ENCODE peak calls at places on chromosomes 12 and 14, in seven cellular contexts. V is fibroblast of pulmonary artery, X is iris pigment epithelial cell, L is SW480, K is T47D, G is lower lobe of right lung, Y is IMR-90. E is an unnamed sample.

GRCh38 chr12:109739747-109740693 is 26.4 kb downstream of the FAM222A start:
- DNase-seq in V (no peak), X (no peak), L (no peak), K (no peak), G (peak), Y (no peak), E (no peak)

GRCh38 chr12:79926951-79927350 is 7.9 kb downstream of the PPP1R12A start:
- DNase-seq in V (no peak), X (no peak), L (no peak), K (no peak), G (no peak), Y (no peak), E (no peak)

GRCh38 chr14:79852975-79853374 is 358.3 kb downstream of the DIO2 start:
- DNase-seq in V (no peak), X (no peak), L (no peak), K (no peak), G (no peak), Y (no peak), E (no peak)

GRCh38 chr12:51520576-51521325 is 70.3 kb upstream of the SCN8A start:
- DNase-seq in V (no peak), X (no peak), L (no peak), K (no peak), G (no peak), Y (no peak), E (no peak)

GRCh38 chr12:75922944-75923642 is 108.5 kb downstream of the PHLDA1 start:
- DNase-seq in V (no peak), X (no peak), L (no peak), K (no peak), G (no peak), Y (no peak), E (no peak)

GRCh38 chr14:102583726-102584125 is 8.7 kb upstream of the RCOR1 start:
- DNase-seq in V (no peak), X (no peak), L (no peak), K (no peak), G (peak), Y (no peak), E (no peak)

GRCh38 chr14:74984241-74985027 is 18.3 kb upstream of the EIF2B2 start:
- DNase-seq in V (no peak), X (no peak), L (no peak), K (no peak), G (no peak), Y (no peak), E (no peak)

GRCh38 chr14:81169711-81170103 is 51.1 kb downstream of the GTF2A1 start:
- DNase-seq in V (no peak), X (peak), L (no peak), K (peak), G (peak), Y (peak), E (no peak)

GRCh38 chr12:47736877-47737676 is 11.8 kb upstream of the ENDOU start:
- DNase-seq in V (peak), X (peak), L (no peak), K (no peak), G (peak), Y (peak), E (no peak)

GRCh38 chr12:4441355-4442330 is 4.0 kb downstream of the FGF6 start:
- DNase-seq in V (no peak), X (no peak), L (no peak), K (no peak), G (no peak), Y (no peak), E (no peak)

GRCh38 chr14:92472860-92473259 is 40.7 kb upstream of the RIN3 start:
- DNase-seq in V (no peak), X (no peak), L (peak), K (no peak), G (no peak), Y (no peak), E (no peak)

GRCh38 chr14:69404478-69404877 is 6.0 kb downstream of the SLC39A9 start:
- DNase-seq in V (no peak), X (no peak), L (no peak), K (no peak), G (no peak), Y (no peak), E (no peak)

GRCh38 chr12:108773798-108774788 is 42.8 kb upstream of the CORO1C start:
- DNase-seq in V (peak), X (peak), L (peak), K (no peak), G (peak), Y (peak), E (no peak)

GRCh38 chr12:25151476-25151875 is 43.5 kb downstream of the DNAI7 start:
- DNase-seq in V (peak), X (peak), L (peak), K (peak), G (no peak), Y (peak), E (peak)

GRCh38 chr12:114625294-114625851 is 58.6 kb downstream of the TBX3 start:
- DNase-seq in V (peak), X (peak), L (peak), K (peak), G (no peak), Y (peak), E (no peak)

GRCh38 chr12:121939190-121939589 is 20.8 kb downstream of the CFAP251 start:
- DNase-seq in V (no peak), X (no peak), L (peak), K (no peak), G (no peak), Y (no peak), E (no peak)

GRCh38 chr12:3222935-3223334 is 145.8 kb downstream of the TSPAN9 start:
- DNase-seq in V (no peak), X (no peak), L (no peak), K (no peak), G (no peak), Y (no peak), E (no peak)

GRCh38 chr12:112381421-112381897 is 772 bp downstream of the HECTD4 start:
- DNase-seq in V (no peak), X (no peak), L (peak), K (peak), G (peak), Y (no peak), E (peak)